ENCODE peak calls at places on chromosome 17, in five cellular contexts. T is mesendoderm, U is adrenal gland, S is K562, Z is transverse colon. I is an unnamed sample.

GRCh38 chr17:21186399-21187187 is 27.4 kb downstream of the TMEM11 start:
- DNase-seq in T (no peak), U (no peak), S (no peak), Z (no peak), I (no peak)

GRCh38 chr17:34771891-34772290 is 189.4 kb downstream of the CCT6B start:
- DNase-seq in T (no peak), U (no peak), S (no peak), Z (no peak), I (no peak)

GRCh38 chr17:47708312-47708863 is 14.4 kb downstream of the TBKBP1 start:
- DNase-seq in T (no peak), U (no peak), S (no peak), Z (no peak), I (no peak)

GRCh38 chr17:1529863-1530262 is 13.5 kb upstream of the INPP5K start:
- DNase-seq in T (no peak), U (no peak), S (no peak), Z (no peak), I (no peak)

GRCh38 chr17:74875970-74876593 is 3.3 kb upstream of the FDXR start:
- DNase-seq in T (peak), U (peak), S (peak), Z (no peak), I (no peak)

GRCh38 chr17:74042744-74043486 is 160.6 kb upstream of the RPL38 start:
- DNase-seq in T (peak), U (peak), S (peak), Z (no peak), I (peak)

GRCh38 chr17:71855000-71855399 is 265.8 kb upstream of the SOX9 start:
- DNase-seq in T (peak), U (no peak), S (no peak), Z (no peak), I (no peak)

GRCh38 chr17:7929158-7930029 is at the start of gene KCNAB3:
- DNase-seq in T (peak), U (peak), S (peak), Z (peak), I (peak)

GRCh38 chr17:35373984-35374765 is 754 bp upstream of the SLFN11 start:
- DNase-seq in T (peak), U (peak), S (no peak), Z (peak), I (no peak)

GRCh38 chr17:74408262-74408661 is 23.6 kb upstream of the GPRC5C start:
- DNase-seq in T (peak), U (peak), S (peak), Z (no peak), I (no peak)

GRCh38 chr17:31517524-31517923 is 126.0 kb downstream of the RAB11FIP4 start:
- DNase-seq in T (peak), U (no peak), S (peak), Z (no peak), I (no peak)

GRCh38 chr17:45312477-45313418 is 4.1 kb downstream of the MAP3K14 start:
- DNase-seq in T (no peak), U (no peak), S (no peak), Z (no peak), I (no peak)

GRCh38 chr17:74325743-74326379 is at the start of gene KIF19:
- DNase-seq in T (peak), U (peak), S (peak), Z (peak), I (peak)

GRCh38 chr17:72119963-72120877 is 600 bp upstream of the SOX9 start:
- DNase-seq in T (peak), U (peak), S (no peak), Z (peak), I (no peak)

GRCh38 chr17:50129946-50130777 is at the start of gene SAMD14:
- DNase-seq in T (peak), U (peak), S (peak), Z (no peak), I (no peak)

GRCh38 chr17:14080847-14081251 is 11.5 kb downstream of the COX10 start:
- DNase-seq in T (no peak), U (no peak), S (no peak), Z (peak), I (no peak)

GRCh38 chr17:28204751-28205150 is 114.2 kb upstream of the TMEM97 start:
- DNase-seq in T (no peak), U (no peak), S (no peak), Z (no peak), I (no peak)
- H3K27ac ChIP-seq in T (no peak), U (no peak), S (no peak), Z (no peak), I (no peak)

DNA sequence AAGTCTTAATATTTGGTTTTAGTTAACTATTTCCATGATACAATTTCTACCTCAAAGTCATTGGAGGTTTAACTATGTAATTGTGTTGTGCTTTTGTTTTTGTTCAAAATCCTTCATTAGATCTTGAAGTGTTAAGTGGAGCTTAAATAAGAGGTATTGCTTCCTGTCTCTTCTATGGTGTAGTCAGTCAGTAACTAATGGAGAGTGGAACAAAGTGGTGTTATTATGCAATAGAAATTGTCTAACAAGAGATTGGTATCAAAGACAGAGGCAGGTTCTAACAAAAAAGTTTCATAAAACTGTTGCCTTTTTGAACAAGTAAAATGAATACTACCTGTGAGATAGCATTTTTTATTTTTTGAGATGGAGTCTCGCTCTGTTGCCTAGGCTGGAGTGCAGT is 45.2 kb downstream of the GRB7 start:
- DNase-seq in T (no peak), U (no peak), S (no peak), Z (no peak), I (no peak)
- H3K27ac ChIP-seq in T (no peak), U (no peak), S (no peak), Z (no peak), I (no peak)

DNA sequence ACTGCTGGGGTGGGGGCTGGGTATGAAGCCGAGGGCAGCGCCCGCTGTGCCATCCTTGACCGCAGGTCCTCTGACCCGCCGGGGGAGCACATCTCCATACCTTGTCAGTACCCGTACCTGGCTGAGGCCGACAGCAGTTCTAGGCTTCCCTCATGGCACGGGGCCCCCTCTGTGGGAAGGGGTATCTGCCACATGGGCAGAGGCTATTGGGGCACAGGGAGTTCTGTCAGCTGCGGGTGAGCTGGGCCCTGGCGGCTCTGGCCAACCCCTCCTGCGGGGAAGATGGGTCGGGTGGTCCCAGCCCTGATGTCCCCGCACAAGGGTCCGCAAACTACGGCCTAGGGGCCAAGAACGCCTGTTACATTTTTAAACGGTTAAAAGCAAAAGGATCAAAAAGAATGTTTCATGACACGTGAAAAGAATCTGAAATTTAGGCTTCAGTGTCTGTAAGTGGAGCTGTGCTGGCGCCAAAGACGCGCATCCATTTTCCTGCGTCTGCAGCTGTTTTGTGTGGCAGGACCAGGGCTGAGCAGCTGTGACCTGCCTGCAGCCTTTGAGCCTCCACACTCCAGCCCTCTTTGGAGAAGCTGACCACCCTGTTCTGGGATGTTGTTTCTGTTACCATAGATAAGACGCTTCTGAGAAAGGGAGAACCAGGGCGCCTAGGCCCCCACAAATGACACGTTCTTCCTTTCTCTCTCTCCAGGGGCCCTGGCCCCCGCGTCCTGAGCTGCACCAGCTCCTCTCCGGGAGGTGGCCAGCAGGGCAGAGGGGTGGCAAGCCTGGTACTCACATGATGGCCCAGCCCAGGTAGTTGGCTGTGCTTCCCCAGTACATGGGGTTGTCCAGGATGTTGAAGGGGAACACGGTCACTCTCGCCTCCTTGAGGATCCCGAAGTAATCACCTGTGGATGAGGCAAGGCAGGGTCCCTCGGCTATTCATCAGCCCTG is 12.7 kb upstream of the RASD1 start:
- DNase-seq in T (no peak), U (no peak), S (peak), Z (no peak), I (no peak)
- H3K27ac ChIP-seq in T (no peak), U (no peak), S (peak), Z (no peak), I (no peak)

GRCh38 chr17:65496801-65497200 is 64.6 kb downstream of the AXIN2 start:
- DNase-seq in T (no peak), U (no peak), S (no peak), Z (no peak), I (no peak)
- H3K27ac ChIP-seq in T (no peak), U (no peak), S (no peak), Z (no peak), I (no peak)